ENCODE peak calls at places on chromosome 3, in nine cellular contexts. One of them, this sample, is unnamed. For H3K27me3, the result is how much of the 10 kb centered on the place peaks cover.

GRCh38 chr3:179149239-179149887 is 1.2 kb downstream of the PIK3CA start:
- DNase-seq in SK-N-SH: no peak
- DNase-seq in sigmoid colon: no peak
- DNase-seq in HepG2: peak
- DNase-seq in ovary: peak
- DNase-seq in tibial nerve: no peak
- DNase-seq in GM12878: peak
- DNase-seq in stomach: no peak
- DNase-seq in suprapubic skin: no peak
- DNase-seq in this sample: peak

GRCh38 chr3:194323785-194324735 is 27.1 kb downstream of the CPN2 start:
- DNase-seq in SK-N-SH: peak
- DNase-seq in sigmoid colon: peak
- DNase-seq in HepG2: peak
- DNase-seq in ovary: no peak
- DNase-seq in tibial nerve: no peak
- DNase-seq in GM12878: no peak
- DNase-seq in stomach: no peak
- DNase-seq in suprapubic skin: no peak
- DNase-seq in this sample: peak

GRCh38 chr3:124322309-124322880 is 330.5 kb upstream of the ROPN1 start:
- DNase-seq in SK-N-SH: no peak
- DNase-seq in sigmoid colon: no peak
- DNase-seq in HepG2: no peak
- DNase-seq in ovary: no peak
- DNase-seq in tibial nerve: no peak
- DNase-seq in GM12878: no peak
- DNase-seq in stomach: no peak
- DNase-seq in suprapubic skin: no peak
- DNase-seq in this sample: no peak

GRCh38 chr3:116579843-116580242 is 129.7 kb upstream of the TUSC7 start:
- DNase-seq in SK-N-SH: no peak
- DNase-seq in sigmoid colon: no peak
- DNase-seq in HepG2: peak
- DNase-seq in ovary: no peak
- DNase-seq in tibial nerve: no peak
- DNase-seq in GM12878: no peak
- DNase-seq in stomach: no peak
- DNase-seq in suprapubic skin: no peak
- DNase-seq in this sample: no peak

GRCh38 chr3:111874177-111874820 is 15.2 kb downstream of the PHLDB2 start:
- DNase-seq in SK-N-SH: no peak
- DNase-seq in sigmoid colon: no peak
- DNase-seq in HepG2: peak
- DNase-seq in ovary: no peak
- DNase-seq in tibial nerve: no peak
- DNase-seq in GM12878: no peak
- DNase-seq in stomach: no peak
- DNase-seq in suprapubic skin: no peak
- DNase-seq in this sample: no peak

GRCh38 chr3:129608087-129608935 is 1.8 kb upstream of the PLXND1 start:
- DNase-seq in SK-N-SH: peak
- DNase-seq in sigmoid colon: no peak
- DNase-seq in HepG2: no peak
- DNase-seq in ovary: no peak
- DNase-seq in tibial nerve: no peak
- DNase-seq in GM12878: no peak
- DNase-seq in stomach: no peak
- DNase-seq in suprapubic skin: no peak
- DNase-seq in this sample: no peak

GRCh38 chr3:195095035-195095703 is 175.8 kb downstream of the XXYLT1 start:
- DNase-seq in SK-N-SH: no peak
- DNase-seq in sigmoid colon: no peak
- DNase-seq in HepG2: no peak
- DNase-seq in ovary: no peak
- DNase-seq in tibial nerve: no peak
- DNase-seq in GM12878: peak
- DNase-seq in stomach: no peak
- DNase-seq in suprapubic skin: no peak
- DNase-seq in this sample: peak

GRCh38 chr3:75001330-75001729 is 386.9 kb upstream of the CNTN3 start:
- DNase-seq in SK-N-SH: peak
- DNase-seq in sigmoid colon: no peak
- DNase-seq in HepG2: peak
- DNase-seq in ovary: no peak
- DNase-seq in tibial nerve: no peak
- DNase-seq in GM12878: no peak
- DNase-seq in stomach: no peak
- DNase-seq in suprapubic skin: no peak
- DNase-seq in this sample: no peak

GRCh38 chr3:178084938-178085816 is 451.1 kb upstream of the KCNMB2 start:
- DNase-seq in SK-N-SH: peak
- DNase-seq in sigmoid colon: peak
- DNase-seq in HepG2: peak
- DNase-seq in ovary: peak
- DNase-seq in tibial nerve: peak
- DNase-seq in GM12878: no peak
- DNase-seq in stomach: peak
- DNase-seq in suprapubic skin: peak
- DNase-seq in this sample: peak

GRCh38 chr3:4986175-4986610 is 7.0 kb downstream of the BHLHE40 start:
- DNase-seq in SK-N-SH: no peak
- DNase-seq in sigmoid colon: no peak
- DNase-seq in HepG2: no peak
- DNase-seq in ovary: no peak
- DNase-seq in tibial nerve: no peak
- DNase-seq in GM12878: no peak
- DNase-seq in stomach: no peak
- DNase-seq in suprapubic skin: no peak
- DNase-seq in this sample: no peak

GRCh38 chr3:194203482-194204035 is 67.6 kb downstream of the HES1 start:
- DNase-seq in SK-N-SH: no peak
- DNase-seq in sigmoid colon: no peak
- DNase-seq in HepG2: no peak
- DNase-seq in ovary: no peak
- DNase-seq in tibial nerve: no peak
- DNase-seq in GM12878: no peak
- DNase-seq in stomach: no peak
- DNase-seq in suprapubic skin: no peak
- DNase-seq in this sample: no peak

GRCh38 chr3:129015388-129016105 is 14.4 kb downstream of the EFCC1 start:
- DNase-seq in SK-N-SH: no peak
- DNase-seq in sigmoid colon: no peak
- DNase-seq in HepG2: no peak
- DNase-seq in ovary: peak
- DNase-seq in tibial nerve: no peak
- DNase-seq in GM12878: no peak
- DNase-seq in stomach: no peak
- DNase-seq in suprapubic skin: no peak
- DNase-seq in this sample: peak

GRCh38 chr3:18247776-18248310 is 177.3 kb downstream of the SATB1 start:
- DNase-seq in SK-N-SH: no peak
- DNase-seq in sigmoid colon: no peak
- DNase-seq in HepG2: no peak
- DNase-seq in ovary: no peak
- DNase-seq in tibial nerve: no peak
- DNase-seq in GM12878: no peak
- DNase-seq in stomach: no peak
- DNase-seq in suprapubic skin: no peak
- DNase-seq in this sample: no peak

GRCh38 chr3:160941885-160942494 is 163.2 kb downstream of the B3GALNT1 start:
- DNase-seq in SK-N-SH: peak
- DNase-seq in sigmoid colon: peak
- DNase-seq in HepG2: peak
- DNase-seq in ovary: peak
- DNase-seq in tibial nerve: peak
- DNase-seq in GM12878: peak
- DNase-seq in stomach: peak
- DNase-seq in suprapubic skin: no peak
- DNase-seq in this sample: peak

GRCh38 chr3:123311201-123311600 is 109.5 kb downstream of the SEC22A start:
- DNase-seq in SK-N-SH: no peak
- DNase-seq in sigmoid colon: no peak
- DNase-seq in HepG2: no peak
- DNase-seq in ovary: no peak
- DNase-seq in tibial nerve: no peak
- DNase-seq in GM12878: no peak
- DNase-seq in stomach: no peak
- DNase-seq in suprapubic skin: no peak
- DNase-seq in this sample: no peak

GRCh38 chr3:123310741-123311140 is 109.0 kb downstream of the SEC22A start:
- DNase-seq in SK-N-SH: no peak
- DNase-seq in sigmoid colon: no peak
- DNase-seq in HepG2: no peak
- DNase-seq in ovary: no peak
- DNase-seq in tibial nerve: no peak
- DNase-seq in GM12878: no peak
- DNase-seq in stomach: no peak
- DNase-seq in suprapubic skin: no peak
- DNase-seq in this sample: no peak

GRCh38 chr3:123314409-123315270 is 112.9 kb downstream of the SEC22A start:
- DNase-seq in SK-N-SH: no peak
- DNase-seq in sigmoid colon: no peak
- DNase-seq in HepG2: no peak
- DNase-seq in ovary: no peak
- DNase-seq in tibial nerve: no peak
- DNase-seq in GM12878: no peak
- DNase-seq in stomach: no peak
- DNase-seq in suprapubic skin: no peak
- DNase-seq in this sample: no peak

GRCh38 chr3:123313889-123314288 is 112.1 kb downstream of the SEC22A start:
- DNase-seq in SK-N-SH: no peak
- DNase-seq in sigmoid colon: no peak
- DNase-seq in HepG2: no peak
- DNase-seq in ovary: no peak
- DNase-seq in tibial nerve: no peak
- DNase-seq in GM12878: no peak
- DNase-seq in stomach: no peak
- DNase-seq in suprapubic skin: no peak
- DNase-seq in this sample: no peak

GRCh38 chr3:123312331-123313265 is 110.9 kb downstream of the SEC22A start:
- DNase-seq in SK-N-SH: no peak
- DNase-seq in sigmoid colon: no peak
- DNase-seq in HepG2: no peak
- DNase-seq in ovary: no peak
- DNase-seq in tibial nerve: no peak
- DNase-seq in GM12878: no peak
- DNase-seq in stomach: no peak
- DNase-seq in suprapubic skin: no peak
- DNase-seq in this sample: no peak
- H3K27me3 ChIP-seq in SK-N-SH: under half
- H3K27me3 ChIP-seq in sigmoid colon: under half
- H3K27me3 ChIP-seq in HepG2: under half
- H3K27me3 ChIP-seq in ovary: under half
- H3K27me3 ChIP-seq in tibial nerve: under half
- H3K27me3 ChIP-seq in GM12878: under half
- H3K27me3 ChIP-seq in stomach: under half
- H3K27me3 ChIP-seq in suprapubic skin: under half
- H3K27me3 ChIP-seq in this sample: under half

DNA sequence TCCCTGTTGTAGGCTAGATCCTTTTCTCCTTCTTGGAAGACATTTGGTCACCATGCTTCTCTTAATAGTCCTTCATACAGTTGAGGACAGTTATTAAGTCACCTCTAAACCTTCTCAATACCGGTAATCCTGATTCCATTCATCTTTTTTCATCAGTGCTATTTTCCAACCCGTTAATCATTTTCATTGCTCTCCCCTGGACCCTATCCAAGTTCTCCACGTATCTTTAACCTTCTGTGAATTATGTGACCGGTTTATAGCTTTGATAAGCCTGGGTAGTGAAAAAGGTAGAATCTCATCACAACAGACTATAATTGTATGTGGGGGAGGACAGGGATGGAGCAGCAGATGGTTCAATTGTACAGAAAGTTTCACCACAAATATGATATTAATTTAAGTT is 168.5 kb downstream of the MECOM start:
- DNase-seq in SK-N-SH: no peak
- DNase-seq in sigmoid colon: no peak
- DNase-seq in HepG2: no peak
- DNase-seq in ovary: no peak
- DNase-seq in tibial nerve: no peak
- DNase-seq in GM12878: no peak
- DNase-seq in stomach: no peak
- DNase-seq in suprapubic skin: no peak
- DNase-seq in this sample: no peak
- TF ChIP-seq EP300 in SK-N-SH: no peak
- TF ChIP-seq EP300 in sigmoid colon: no peak
- TF ChIP-seq EP300 in HepG2: no peak
- TF ChIP-seq EP300 in ovary: no peak
- TF ChIP-seq EP300 in tibial nerve: no peak
- TF ChIP-seq EP300 in GM12878: no peak
- TF ChIP-seq EP300 in stomach: no peak
- TF ChIP-seq EP300 in suprapubic skin: no peak
- TF ChIP-seq EP300 in this sample: no peak

DNA sequence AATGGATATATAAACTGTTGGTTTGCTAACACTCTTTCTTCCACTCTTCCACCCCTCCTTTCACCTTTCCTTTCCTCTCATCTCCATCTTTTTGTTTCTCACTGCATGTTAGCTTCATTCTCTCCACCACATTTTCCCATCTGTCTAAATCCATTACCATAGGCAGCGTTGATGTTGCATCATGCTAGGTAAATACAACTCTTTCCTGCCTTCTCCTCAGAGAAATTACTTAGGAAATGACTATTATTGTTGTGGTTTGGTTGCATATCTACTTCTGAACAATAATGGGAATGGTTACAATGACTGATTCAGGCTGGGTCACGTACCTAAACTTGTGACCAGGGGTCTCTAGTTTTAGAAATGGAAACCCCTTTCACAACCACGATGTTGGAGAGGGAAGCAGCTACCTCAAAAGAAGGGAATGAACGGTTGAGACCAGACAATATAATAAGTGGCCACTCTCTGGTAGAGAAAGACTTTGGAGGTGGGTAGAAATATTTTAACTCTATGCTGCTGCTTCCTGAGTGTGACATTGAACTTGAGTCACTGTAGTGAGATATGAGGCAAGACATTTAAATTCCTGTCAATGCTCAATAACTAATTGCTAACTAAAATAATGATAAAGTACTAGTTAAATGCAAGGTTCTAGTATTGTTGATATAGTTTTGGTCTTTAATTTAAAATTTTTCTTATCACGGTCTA is 314.1 kb upstream of the TGFBR2 start:
- DNase-seq in SK-N-SH: no peak
- DNase-seq in sigmoid colon: no peak
- DNase-seq in HepG2: peak
- DNase-seq in ovary: no peak
- DNase-seq in tibial nerve: no peak
- DNase-seq in GM12878: no peak
- DNase-seq in stomach: no peak
- DNase-seq in suprapubic skin: no peak
- DNase-seq in this sample: no peak
- H3K27me3 ChIP-seq in SK-N-SH: under half
- H3K27me3 ChIP-seq in sigmoid colon: under half
- H3K27me3 ChIP-seq in HepG2: under half
- H3K27me3 ChIP-seq in ovary: under half
- H3K27me3 ChIP-seq in tibial nerve: under half
- H3K27me3 ChIP-seq in GM12878: under half
- H3K27me3 ChIP-seq in stomach: under half
- H3K27me3 ChIP-seq in suprapubic skin: under half
- H3K27me3 ChIP-seq in this sample: under half

GRCh38 chr3:127417709-127418559 is 130.1 kb upstream of the PRR20G start:
- DNase-seq in SK-N-SH: no peak
- DNase-seq in sigmoid colon: no peak
- DNase-seq in HepG2: no peak
- DNase-seq in ovary: no peak
- DNase-seq in tibial nerve: no peak
- DNase-seq in GM12878: no peak
- DNase-seq in stomach: no peak
- DNase-seq in suprapubic skin: peak
- DNase-seq in this sample: peak
- TF ChIP-seq EP300 in SK-N-SH: no peak
- TF ChIP-seq EP300 in sigmoid colon: no peak
- TF ChIP-seq EP300 in HepG2: no peak
- TF ChIP-seq EP300 in ovary: no peak
- TF ChIP-seq EP300 in tibial nerve: no peak
- TF ChIP-seq EP300 in GM12878: no peak
- TF ChIP-seq EP300 in stomach: no peak
- TF ChIP-seq EP300 in suprapubic skin: no peak
- TF ChIP-seq EP300 in this sample: no peak